ENCODE peak calls at places on chromosomes 13 and 19, in five cellular contexts. B, C, G, Y and A are unnamed samples.

GRCh38 chr13:45876781-45877180 is 25.2 kb upstream of the SIAH3 start:
- DNase-seq in B (no peak), C (no peak), G (no peak), Y (no peak), A (no peak)

GRCh38 chr19:38384209-38385027 is 3.4 kb downstream of the GGN start:
- DNase-seq in C (no peak), Y (no peak), B (peak), G (no peak), A (no peak)

GRCh38 chr13:37143901-37144300 is 38.4 kb upstream of the CSNK1A1L start:
- DNase-seq in G (no peak), B (no peak), Y (no peak), C (peak), A (no peak)

GRCh38 chr19:15123900-15124299 is 16.7 kb downstream of the SYDE1 start:
- DNase-seq in Y (peak), C (no peak), G (no peak), B (no peak), A (no peak)

GRCh38 chr13:69580255-69580654 is 527.4 kb upstream of the ATXN8OS start:
- DNase-seq in G (no peak), B (no peak), C (no peak), Y (no peak), A (no peak)

GRCh38 chr19:1411255-1412191 is 4.1 kb downstream of the DAZAP1 start:
- DNase-seq in B (no peak), G (no peak), C (peak), Y (peak), A (no peak)

GRCh38 chr13:49791753-49792549 is 531 bp downstream of the KPNA3 start:
- DNase-seq in Y (peak), G (peak), B (peak), C (peak), A (no peak)

GRCh38 chr13:109859898-109860297 is 73.5 kb upstream of the IRS2 start:
- DNase-seq in G (no peak), Y (no peak), B (no peak), C (no peak), A (no peak)

GRCh38 chr19:8210660-8211101 is 1.5 kb downstream of the CERS4 start:
- DNase-seq in G (no peak), Y (no peak), B (no peak), C (no peak), A (no peak)

GRCh38 chr13:19984430-19985218 is 26.1 kb downstream of the ZMYM2 start:
- DNase-seq in B (peak), C (peak), G (no peak), Y (no peak), A (peak)

GRCh38 chr19:55172741-55173140 is 6.3 kb upstream of the DNAAF3 start:
- DNase-seq in B (no peak), C (peak), Y (no peak), G (no peak), A (no peak)

GRCh38 chr13:27868639-27869435 is 51.0 kb upstream of the PDX1 start:
- DNase-seq in G (no peak), C (peak), B (peak), Y (no peak), A (no peak)

GRCh38 chr19:53254451-53255341 is at the start of gene ZNF677:
- DNase-seq in Y (peak), C (peak), B (peak), G (peak), A (peak)

GRCh38 chr19:40682431-40682964 is 8.0 kb downstream of the NUMBL start:
- DNase-seq in G (no peak), B (no peak), C (no peak), Y (no peak), A (no peak)

GRCh38 chr19:15562861-15563260 is 52.2 kb upstream of the CYP4F8 start:
- DNase-seq in G (no peak), Y (no peak), C (peak), B (no peak), A (peak)

GRCh38 chr13:88937381-88937780 is 1266.2 kb downstream of the SLITRK5 start:
- DNase-seq in G (no peak), B (no peak), Y (no peak), C (no peak), A (no peak)

GRCh38 chr19:29878973-29879654 is 62.9 kb upstream of the URI1 start:
- DNase-seq in Y (no peak), C (peak), B (peak), G (no peak), A (no peak)

GRCh38 chr13:46687810-46688209 is 109.2 kb downstream of the ESD start:
- DNase-seq in B (no peak), C (peak), Y (no peak), G (no peak), A (no peak)

GRCh38 chr19:16417660-16418596 is 53.8 kb downstream of the EPS15L1 start:
- DNase-seq in B (peak), C (peak), Y (peak), G (peak), A (no peak)

GRCh38 chr13:52010890-52011689 is at the start of gene ATP7B:
- DNase-seq in G (no peak), C (no peak), B (peak), Y (peak), A (no peak)

GRCh38 chr19:39154626-39155100 is 29.1 kb downstream of the PAK4 start:
- DNase-seq in G (no peak), B (no peak), Y (no peak), C (no peak), A (no peak)

GRCh38 chr13:51977606-51978005 is 33.6 kb downstream of the ATP7B start:
- DNase-seq in Y (no peak), G (no peak), C (peak), B (no peak), A (no peak)

GRCh38 chr13:33518442-33518841 is 232.9 kb upstream of the STARD13 start:
- DNase-seq in B (no peak), C (no peak), G (no peak), Y (no peak), A (no peak)

GRCh38 chr19:31908486-31909255 is 436.7 kb upstream of the ZNF507 start:
- DNase-seq in G (no peak), Y (no peak), B (no peak), C (no peak), A (no peak)

GRCh38 chr19:12580180-12580694 is 29.0 kb upstream of the ZNF564 start:
- DNase-seq in G (no peak), C (peak), Y (no peak), B (no peak), A (no peak)

GRCh38 chr13:75196112-75196855 is 285.7 kb downstream of the TBC1D4 start:
- DNase-seq in G (no peak), B (no peak), C (peak), Y (no peak), A (peak)
- TF ChIP-seq CTCF in G (no peak), B (no peak), C (no peak), Y (no peak), A (no peak)

GRCh38 chr19:18282021-18282787 is 782 bp upstream of the JUND start:
- DNase-seq in Y (no peak), C (peak), G (no peak), B (peak), A (no peak)
- TF ChIP-seq CTCF in Y (peak), C (peak), G (peak), B (no peak), A (peak)

GRCh38 chr19:44529541-44529940 is at the start of gene CEACAM20:
- DNase-seq in Y (no peak), G (no peak), C (no peak), B (no peak), A (no peak)

GRCh38 chr19:44521370-44521769 is 8.1 kb downstream of the CEACAM20 start:
- DNase-seq in Y (no peak), B (no peak), G (no peak), C (no peak), A (no peak)

GRCh38 chr19:44527554-44527953 is 1.9 kb downstream of the CEACAM20 start:
- DNase-seq in C (no peak), B (no peak), Y (no peak), G (no peak), A (no peak)

GRCh38 chr19:44530777-44531176 is 1.3 kb upstream of the CEACAM20 start:
- DNase-seq in B (no peak), C (peak), Y (no peak), G (no peak), A (no peak)

GRCh38 chr19:44525721-44526430 is 3.6 kb downstream of the CEACAM20 start:
- DNase-seq in B (no peak), G (no peak), C (no peak), Y (no peak), A (no peak)
- TF ChIP-seq CTCF in B (no peak), G (no peak), C (no peak), Y (no peak), A (no peak)

DNA sequence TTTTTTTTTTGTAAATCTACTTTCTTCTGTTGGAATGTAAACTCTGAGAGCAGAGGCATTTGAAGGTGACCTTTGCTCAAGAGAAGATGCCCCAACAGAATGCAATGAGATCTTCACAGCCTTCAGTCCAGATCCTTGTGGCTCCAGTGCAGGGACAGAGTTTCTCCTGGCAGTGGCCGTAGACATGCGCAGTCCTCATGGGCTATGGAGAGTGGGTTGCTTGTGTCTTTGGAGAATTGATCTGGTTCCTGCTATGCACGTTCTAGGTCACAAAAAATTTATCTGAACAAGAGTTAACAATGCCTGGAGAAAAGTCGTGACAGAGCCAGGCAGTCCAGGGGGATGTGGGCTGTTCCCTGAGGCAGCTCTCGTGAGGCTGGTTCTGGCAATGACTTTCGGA is 30.1 kb downstream of the TMEM255B start:
- DNase-seq in B (no peak), C (no peak), Y (no peak), G (no peak), A (no peak)
- TF ChIP-seq CTCF in B (no peak), C (no peak), Y (no peak), G (no peak), A (no peak)

DNA sequence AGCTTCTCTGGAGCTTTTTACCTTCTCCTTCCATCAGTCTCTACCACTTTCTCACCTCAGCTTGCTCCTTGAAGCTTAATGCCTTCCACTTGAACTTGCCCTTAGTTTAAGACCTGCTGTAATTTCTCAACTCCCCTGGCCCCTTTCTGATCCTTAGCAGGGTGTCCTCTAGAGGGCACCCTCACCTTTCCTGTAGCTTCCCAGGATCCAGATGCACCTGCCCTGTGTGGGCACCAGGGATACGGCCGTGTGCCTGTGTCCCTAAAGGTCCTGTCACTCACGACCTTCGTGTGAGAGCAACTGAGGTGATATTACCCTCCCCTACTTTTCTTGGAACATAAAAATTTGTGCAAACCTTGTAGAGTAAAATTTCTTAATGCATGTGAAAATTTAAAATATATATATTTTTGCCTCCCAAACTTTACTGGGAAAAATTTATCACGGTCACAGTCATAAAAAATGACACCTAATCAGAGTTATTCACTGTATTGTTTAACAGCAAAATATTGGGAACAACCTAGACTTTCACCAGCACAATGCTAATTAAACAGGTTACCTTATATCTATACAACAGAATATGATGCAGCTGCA is 46.4 kb downstream of the PSG3 start:
- DNase-seq in B (no peak), Y (no peak), C (peak), G (no peak), A (peak)
- TF ChIP-seq CTCF in B (no peak), Y (peak), C (peak), G (no peak), A (peak)

GRCh38 chr19:45256836-45257235 is 5.8 kb downstream of the MARK4 start:
- DNase-seq in G (no peak), C (no peak), B (no peak), Y (no peak), A (no peak)

GRCh38 chr19:45253396-45254027 is 2.4 kb downstream of the MARK4 start:
- DNase-seq in B (no peak), G (no peak), C (peak), Y (no peak), A (no peak)

GRCh38 chr19:45255611-45256157 is 4.6 kb downstream of the MARK4 start:
- DNase-seq in C (no peak), B (no peak), G (no peak), Y (no peak), A (no peak)

GRCh38 chr19:45251452-45252354 is 632 bp downstream of the MARK4 start:
- DNase-seq in G (no peak), Y (no peak), B (peak), C (no peak), A (no peak)

GRCh38 chr19:45254044-45254531 is 3.0 kb downstream of the MARK4 start:
- DNase-seq in C (no peak), G (no peak), Y (no peak), B (no peak), A (no peak)
- TF ChIP-seq CTCF in C (peak), G (no peak), Y (peak), B (peak), A (peak)

GRCh38 chr13:108733141-108733540 is 103.7 kb downstream of the MYO16 start:
- DNase-seq in Y (no peak), B (no peak), G (no peak), C (no peak), A (no peak)

DNA sequence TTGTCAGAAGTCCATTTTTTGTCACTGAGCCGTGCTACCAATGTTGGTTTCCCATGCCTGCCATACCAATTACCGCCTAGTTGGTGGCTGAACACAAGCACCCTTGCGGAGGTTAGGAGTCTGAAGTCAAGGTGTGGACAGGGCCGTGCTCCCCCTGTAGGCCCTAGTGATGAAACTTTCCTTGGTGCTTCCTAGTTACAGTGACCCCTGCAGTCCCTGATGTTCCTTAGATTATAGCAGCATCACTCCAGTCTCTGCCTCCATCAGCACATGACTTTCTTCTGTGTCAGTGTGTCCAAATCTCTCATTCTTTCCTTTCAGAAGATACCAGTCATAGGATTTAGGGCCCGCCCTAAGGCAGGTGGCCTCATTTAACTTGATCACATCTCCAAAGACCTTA is 99.0 kb downstream of the MYO16 start:
- DNase-seq in Y (no peak), C (no peak), B (peak), G (no peak), A (no peak)
- TF ChIP-seq CTCF in Y (no peak), C (no peak), B (peak), G (no peak), A (no peak)